ENCODE peak calls at places on chromosome 3, in eight cellular contexts. One of them, this sample, is unnamed.
A peak's percentile ranks its signal among the peaks of the same experiment; 100 is the strongest.

GRCh38 chr3:173191611-173192010 is 50.6 kb upstream of the SPATA16 start:
- DNase-seq in tibial artery: no peak
- DNase-seq in GM23248: peak; percentile 14
- DNase-seq in transverse colon: no peak
- DNase-seq in mucosa of descending colon: no peak
- DNase-seq in H1: no peak
- DNase-seq in Caco-2: no peak
- DNase-seq in neural progenitor cell: peak; percentile 27
- DNase-seq in this sample: no peak

GRCh38 chr3:186849392-186849975 is 7.0 kb downstream of the ADIPOQ start:
- DNase-seq in transverse colon: no peak
- DNase-seq in GM23248: peak; percentile 22
- DNase-seq in Caco-2: no peak
- DNase-seq in mucosa of descending colon: no peak
- DNase-seq in tibial artery: no peak
- DNase-seq in H1: no peak
- DNase-seq in neural progenitor cell: peak; percentile 54
- DNase-seq in this sample: no peak

GRCh38 chr3:110821586-110821985 is 250.0 kb upstream of the NECTIN3 start:
- DNase-seq in mucosa of descending colon: no peak
- DNase-seq in neural progenitor cell: no peak
- DNase-seq in GM23248: peak; percentile 45
- DNase-seq in Caco-2: no peak
- DNase-seq in tibial artery: no peak
- DNase-seq in transverse colon: no peak
- DNase-seq in H1: no peak
- DNase-seq in this sample: no peak

GRCh38 chr3:60080648-60081047 is 1030.8 kb upstream of the CFAP20DC start:
- DNase-seq in H1: no peak
- DNase-seq in neural progenitor cell: no peak
- DNase-seq in tibial artery: no peak
- DNase-seq in mucosa of descending colon: no peak
- DNase-seq in Caco-2: no peak
- DNase-seq in transverse colon: no peak
- DNase-seq in GM23248: peak; percentile 16
- DNase-seq in this sample: no peak

GRCh38 chr3:192851821-192852352 is 65.8 kb downstream of the MB21D2 start:
- DNase-seq in tibial artery: peak; percentile 76
- DNase-seq in mucosa of descending colon: peak; percentile 74
- DNase-seq in GM23248: peak; percentile 74
- DNase-seq in transverse colon: peak; percentile 81
- DNase-seq in H1: no peak
- DNase-seq in neural progenitor cell: no peak
- DNase-seq in Caco-2: no peak
- DNase-seq in this sample: no peak

GRCh38 chr3:108178676-108179075 is 43.5 kb downstream of the IFT57 start:
- DNase-seq in tibial artery: no peak
- DNase-seq in H1: no peak
- DNase-seq in mucosa of descending colon: no peak
- DNase-seq in Caco-2: no peak
- DNase-seq in neural progenitor cell: no peak
- DNase-seq in transverse colon: no peak
- DNase-seq in GM23248: peak; percentile 57
- DNase-seq in this sample: no peak

GRCh38 chr3:195442573-195443390 is at the start of gene ACAP2:
- DNase-seq in H1: peak; percentile 99
- DNase-seq in mucosa of descending colon: peak; percentile 99
- DNase-seq in neural progenitor cell: peak; percentile 100
- DNase-seq in tibial artery: peak; percentile 100
- DNase-seq in Caco-2: peak; percentile 99
- DNase-seq in transverse colon: peak; percentile 100
- DNase-seq in GM23248: peak; percentile 100
- DNase-seq in this sample: peak; percentile 96

GRCh38 chr3:33523093-33523667 is 83.0 kb upstream of the UBP1 start:
- DNase-seq in GM23248: no peak
- DNase-seq in mucosa of descending colon: no peak
- DNase-seq in transverse colon: no peak
- DNase-seq in neural progenitor cell: no peak
- DNase-seq in H1: no peak
- DNase-seq in Caco-2: no peak
- DNase-seq in tibial artery: no peak
- DNase-seq in this sample: no peak

GRCh38 chr3:170953229-170953628 is 44.8 kb upstream of the EIF5A2 start:
- DNase-seq in Caco-2: no peak
- DNase-seq in H1: no peak
- DNase-seq in mucosa of descending colon: no peak
- DNase-seq in neural progenitor cell: no peak
- DNase-seq in tibial artery: no peak
- DNase-seq in GM23248: no peak
- DNase-seq in transverse colon: no peak
- DNase-seq in this sample: no peak

GRCh38 chr3:197573048-197573767 is 17.4 kb upstream of the BDH1 start:
- DNase-seq in H1: no peak
- DNase-seq in neural progenitor cell: no peak
- DNase-seq in mucosa of descending colon: no peak
- DNase-seq in tibial artery: no peak
- DNase-seq in GM23248: no peak
- DNase-seq in Caco-2: no peak
- DNase-seq in transverse colon: no peak
- DNase-seq in this sample: no peak

GRCh38 chr3:12663311-12663935 is 494 bp downstream of the RAF1 start:
- DNase-seq in mucosa of descending colon: peak; percentile 46
- DNase-seq in GM23248: peak; percentile 64
- DNase-seq in neural progenitor cell: no peak
- DNase-seq in tibial artery: peak; percentile 78
- DNase-seq in transverse colon: peak; percentile 48
- DNase-seq in Caco-2: no peak
- DNase-seq in H1: no peak
- DNase-seq in this sample: no peak

GRCh38 chr3:42183991-42184621 is 81.9 kb downstream of the CCK start:
- DNase-seq in GM23248: peak; percentile 41
- DNase-seq in H1: no peak
- DNase-seq in neural progenitor cell: no peak
- DNase-seq in transverse colon: no peak
- DNase-seq in mucosa of descending colon: no peak
- DNase-seq in Caco-2: no peak
- DNase-seq in tibial artery: no peak
- DNase-seq in this sample: no peak

GRCh38 chr3:59680916-59681315 is 631.1 kb upstream of the CFAP20DC start:
- DNase-seq in neural progenitor cell: no peak
- DNase-seq in H1: no peak
- DNase-seq in Caco-2: no peak
- DNase-seq in mucosa of descending colon: no peak
- DNase-seq in tibial artery: no peak
- DNase-seq in transverse colon: no peak
- DNase-seq in GM23248: no peak
- DNase-seq in this sample: no peak

GRCh38 chr3:57087361-57088092 is 27.1 kb downstream of the SPATA12 start:
- DNase-seq in GM23248: no peak
- DNase-seq in tibial artery: no peak
- DNase-seq in mucosa of descending colon: no peak
- DNase-seq in transverse colon: no peak
- DNase-seq in neural progenitor cell: no peak
- DNase-seq in Caco-2: no peak
- DNase-seq in H1: no peak
- DNase-seq in this sample: no peak

GRCh38 chr3:161028485-161029018 is 76.6 kb downstream of the B3GALNT1 start:
- DNase-seq in GM23248: no peak
- DNase-seq in neural progenitor cell: peak; percentile 36
- DNase-seq in transverse colon: no peak
- DNase-seq in mucosa of descending colon: no peak
- DNase-seq in H1: peak; percentile 2
- DNase-seq in Caco-2: no peak
- DNase-seq in tibial artery: no peak
- DNase-seq in this sample: no peak

GRCh38 chr3:126270145-126270811 is 86.9 kb downstream of the KLF15 start:
- DNase-seq in Caco-2: no peak
- DNase-seq in neural progenitor cell: no peak
- DNase-seq in tibial artery: peak; percentile 98
- DNase-seq in transverse colon: peak; percentile 43
- DNase-seq in GM23248: peak; percentile 47
- DNase-seq in mucosa of descending colon: peak; percentile 51
- DNase-seq in H1: no peak
- DNase-seq in this sample: no peak

GRCh38 chr3:153829596-153830170 is 291.5 kb upstream of the ARHGEF26 start:
- DNase-seq in GM23248: peak; percentile 4
- DNase-seq in transverse colon: no peak
- DNase-seq in neural progenitor cell: no peak
- DNase-seq in Caco-2: no peak
- DNase-seq in H1: no peak
- DNase-seq in mucosa of descending colon: no peak
- DNase-seq in tibial artery: no peak
- DNase-seq in this sample: no peak

GRCh38 chr3:14295777-14296176 is 106.6 kb upstream of the SLC6A6 start:
- DNase-seq in transverse colon: no peak
- DNase-seq in neural progenitor cell: no peak
- DNase-seq in tibial artery: no peak
- DNase-seq in GM23248: no peak
- DNase-seq in mucosa of descending colon: no peak
- DNase-seq in Caco-2: no peak
- DNase-seq in H1: no peak
- DNase-seq in this sample: no peak

GRCh38 chr3:127419140-127419539 is 131.3 kb upstream of the PRR20G start:
- DNase-seq in Caco-2: no peak
- DNase-seq in GM23248: no peak
- DNase-seq in neural progenitor cell: peak; percentile 44
- DNase-seq in tibial artery: no peak
- DNase-seq in transverse colon: no peak
- DNase-seq in mucosa of descending colon: no peak
- DNase-seq in H1: no peak
- DNase-seq in this sample: no peak

DNA sequence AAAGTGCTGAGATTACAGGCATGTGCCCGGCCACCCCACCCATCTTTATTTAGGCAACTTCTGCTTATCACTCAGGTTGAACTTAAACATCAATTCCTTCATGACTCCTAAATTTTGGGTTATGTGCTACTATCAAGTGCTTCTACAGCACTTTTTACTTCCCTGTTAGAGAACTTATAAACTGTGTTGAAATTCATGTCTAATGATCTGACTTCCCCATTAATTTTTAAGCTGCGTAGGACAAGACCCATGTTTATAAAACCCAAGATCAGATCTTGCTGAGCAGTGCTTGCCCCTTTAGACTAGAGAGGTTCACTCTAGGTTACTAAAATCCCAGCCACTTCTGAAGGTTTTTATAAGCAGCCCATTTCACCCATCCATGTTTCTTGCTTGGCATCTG is 266.2 kb upstream of the TPRG1 start:
- DNase-seq in neural progenitor cell: no peak
- DNase-seq in mucosa of descending colon: no peak
- DNase-seq in Caco-2: no peak
- DNase-seq in GM23248: no peak
- DNase-seq in H1: no peak
- DNase-seq in transverse colon: no peak
- DNase-seq in tibial artery: no peak
- DNase-seq in this sample: no peak
- H3K9me3 ChIP-seq in neural progenitor cell: no peaks in the 10 kb centered on the region
- H3K9me3 ChIP-seq in mucosa of descending colon: no peaks in the 10 kb centered on the region
- H3K9me3 ChIP-seq in Caco-2: no peaks in the 10 kb centered on the region
- H3K9me3 ChIP-seq in GM23248: no peaks in the 10 kb centered on the region
- H3K9me3 ChIP-seq in H1: no peaks in the 10 kb centered on the region
- H3K9me3 ChIP-seq in transverse colon: no peaks in the 10 kb centered on the region
- H3K9me3 ChIP-seq in tibial artery: no peaks in the 10 kb centered on the region
- H3K9me3 ChIP-seq in this sample: no peaks in the 10 kb centered on the region

GRCh38 chr3:49724586-49724985 is 835 bp upstream of the GMPPB start:
- DNase-seq in neural progenitor cell: peak; percentile 29
- DNase-seq in transverse colon: peak; percentile 51
- DNase-seq in Caco-2: peak; percentile 34
- DNase-seq in GM23248: no peak
- DNase-seq in H1: no peak
- DNase-seq in tibial artery: peak; percentile 70
- DNase-seq in mucosa of descending colon: no peak
- DNase-seq in this sample: no peak
- H3K36me3 ChIP-seq in neural progenitor cell: no peaks in the 10 kb centered on the region
- H3K36me3 ChIP-seq in transverse colon: no peaks in the 10 kb centered on the region
- H3K36me3 ChIP-seq in Caco-2: peaks cover 4% of the 10 kb centered on the region
- H3K36me3 ChIP-seq in GM23248: peaks cover 3% of the 10 kb centered on the region
- H3K36me3 ChIP-seq in H1: peaks cover 17% of the 10 kb centered on the region
- H3K36me3 ChIP-seq in tibial artery: peaks cover 51% of the 10 kb centered on the region
- H3K36me3 ChIP-seq in mucosa of descending colon: peaks cover 5% of the 10 kb centered on the region
- H3K36me3 ChIP-seq in this sample: peaks cover 27% of the 10 kb centered on the region

DNA sequence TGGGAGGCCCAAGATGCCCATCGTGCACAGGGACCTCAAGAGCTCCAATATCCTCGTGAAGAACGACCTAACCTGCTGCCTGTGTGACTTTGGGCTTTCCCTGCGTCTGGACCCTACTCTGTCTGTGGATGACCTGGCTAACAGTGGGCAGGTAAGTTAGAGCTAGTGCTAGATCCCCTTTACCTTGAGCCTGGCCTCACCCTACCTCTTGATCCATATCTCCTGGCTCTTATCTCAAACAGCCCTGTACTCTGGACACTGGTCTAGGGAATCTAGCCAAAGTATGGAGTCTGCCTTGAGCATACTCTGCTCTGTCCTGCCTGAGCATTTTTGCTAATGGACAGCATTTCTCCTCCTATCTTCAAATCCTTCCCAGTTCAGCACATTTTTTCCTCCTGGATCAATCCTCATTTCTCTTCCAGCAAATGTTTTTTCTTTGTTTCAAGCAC is 65.9 kb downstream of the TGFBR2 start:
- DNase-seq in mucosa of descending colon: no peak
- DNase-seq in neural progenitor cell: no peak
- DNase-seq in GM23248: no peak
- DNase-seq in Caco-2: no peak
- DNase-seq in H1: no peak
- DNase-seq in tibial artery: no peak
- DNase-seq in transverse colon: no peak
- DNase-seq in this sample: no peak
- H3K4me1 ChIP-seq in mucosa of descending colon: no peaks in the 10 kb centered on the region
- H3K4me1 ChIP-seq in neural progenitor cell: peaks cover 20% of the 10 kb centered on the region
- H3K4me1 ChIP-seq in GM23248: peaks cover 2% of the 10 kb centered on the region
- H3K4me1 ChIP-seq in Caco-2: peaks cover 21% of the 10 kb centered on the region
- H3K4me1 ChIP-seq in H1: peaks cover 2% of the 10 kb centered on the region
- H3K4me1 ChIP-seq in tibial artery: peaks cover 57% of the 10 kb centered on the region
- H3K4me1 ChIP-seq in transverse colon: peaks cover 29% of the 10 kb centered on the region
- H3K4me1 ChIP-seq in this sample: no peaks in the 10 kb centered on the region

GRCh38 chr3:159605101-159605500 is 383.5 kb upstream of the IL12A start:
- DNase-seq in mucosa of descending colon: no peak
- DNase-seq in Caco-2: no peak
- DNase-seq in tibial artery: no peak
- DNase-seq in H1: no peak
- DNase-seq in GM23248: no peak
- DNase-seq in transverse colon: no peak
- DNase-seq in neural progenitor cell: no peak
- DNase-seq in this sample: no peak

GRCh38 chr3:159600291-159600690 is 388.3 kb upstream of the IL12A start:
- DNase-seq in neural progenitor cell: no peak
- DNase-seq in H1: no peak
- DNase-seq in tibial artery: no peak
- DNase-seq in GM23248: no peak
- DNase-seq in mucosa of descending colon: no peak
- DNase-seq in transverse colon: no peak
- DNase-seq in Caco-2: no peak
- DNase-seq in this sample: no peak

GRCh38 chr3:159605776-159606175 is 382.9 kb upstream of the IL12A start:
- DNase-seq in transverse colon: no peak
- DNase-seq in neural progenitor cell: no peak
- DNase-seq in H1: no peak
- DNase-seq in Caco-2: no peak
- DNase-seq in mucosa of descending colon: no peak
- DNase-seq in tibial artery: no peak
- DNase-seq in GM23248: no peak
- DNase-seq in this sample: no peak

GRCh38 chr3:159607856-159608255 is 380.8 kb upstream of the IL12A start:
- DNase-seq in transverse colon: no peak
- DNase-seq in GM23248: no peak
- DNase-seq in tibial artery: no peak
- DNase-seq in neural progenitor cell: no peak
- DNase-seq in mucosa of descending colon: no peak
- DNase-seq in Caco-2: no peak
- DNase-seq in H1: no peak
- DNase-seq in this sample: no peak

GRCh38 chr3:159604151-159604581 is 384.5 kb upstream of the IL12A start:
- DNase-seq in neural progenitor cell: no peak
- DNase-seq in tibial artery: no peak
- DNase-seq in H1: no peak
- DNase-seq in transverse colon: no peak
- DNase-seq in mucosa of descending colon: no peak
- DNase-seq in GM23248: peak; percentile 71
- DNase-seq in Caco-2: no peak
- DNase-seq in this sample: no peak
- H3K9me3 ChIP-seq in neural progenitor cell: no peaks in the 10 kb centered on the region
- H3K9me3 ChIP-seq in tibial artery: peaks cover 23% of the 10 kb centered on the region
- H3K9me3 ChIP-seq in H1: no peaks in the 10 kb centered on the region
- H3K9me3 ChIP-seq in transverse colon: peaks cover 11% of the 10 kb centered on the region
- H3K9me3 ChIP-seq in mucosa of descending colon: peaks cover 13% of the 10 kb centered on the region
- H3K9me3 ChIP-seq in GM23248: no peaks in the 10 kb centered on the region
- H3K9me3 ChIP-seq in Caco-2: peaks cover 9% of the 10 kb centered on the region
- H3K9me3 ChIP-seq in this sample: no peaks in the 10 kb centered on the region

This sample was measured in iPS DF 6.9.